ENCODE peak calls at places on chromosome 20, in ten cellular contexts. C is heart right ventricle, B is Peyer's patch, T is mammary epithelial cell, E is cardiac fibroblast, K is bronchial epithelial cell, P is transverse colon, I is IMR-90, U is fibroblast of the aortic adventitia, G is stomach. M is an unnamed sample.

GRCh38 chr20:57615472-57615855 is 4.8 kb downstream of the ZBP1 start:
- DNase-seq in C (no peak), B (no peak), T (no peak), E (no peak), K (no peak), P (no peak), I (no peak), U (no peak), G (no peak), M (no peak)

GRCh38 chr20:14830466-14830865 is 493.1 kb upstream of the FLRT3 start:
- DNase-seq in C (no peak), B (no peak), T (no peak), E (no peak), K (peak), P (no peak), I (no peak), U (no peak), G (no peak), M (no peak)

GRCh38 chr20:707711-708110 is 32.1 kb upstream of the SCRT2 start:
- DNase-seq in C (no peak), B (no peak), T (no peak), E (no peak), K (no peak), P (no peak), I (no peak), U (no peak), G (peak), M (no peak)

GRCh38 chr20:41734506-41734945 is 116.3 kb upstream of the CHD6 start:
- DNase-seq in C (peak), B (peak), T (peak), E (peak), K (peak), P (peak), I (peak), U (peak), G (peak), M (peak)

GRCh38 chr20:20621191-20621590 is 91.3 kb downstream of the RALGAPA2 start:
- DNase-seq in C (no peak), B (no peak), T (no peak), E (no peak), K (no peak), P (no peak), I (no peak), U (peak), G (no peak), M (no peak)

GRCh38 chr20:21048841-21049273 is 57.3 kb downstream of the LINC00237 start:
- DNase-seq in C (no peak), B (peak), T (no peak), E (peak), K (no peak), P (peak), I (no peak), U (no peak), G (peak), M (no peak)

GRCh38 chr20:1929460-1929859 is 34.3 kb downstream of the SIRPA start:
- DNase-seq in C (no peak), B (no peak), T (no peak), E (no peak), K (no peak), P (no peak), I (no peak), U (no peak), G (no peak), M (no peak)

GRCh38 chr20:37392441-37393195 is 46.7 kb downstream of the SRC start:
- DNase-seq in C (no peak), B (no peak), T (no peak), E (peak), K (no peak), P (no peak), I (no peak), U (no peak), G (no peak), M (no peak)

GRCh38 chr20:47883186-47883585 is 97.9 kb upstream of the SULF2 start:
- DNase-seq in C (no peak), B (no peak), T (no peak), E (no peak), K (no peak), P (no peak), I (no peak), U (no peak), G (no peak), M (no peak)

GRCh38 chr20:41425180-41425884 is 58.7 kb upstream of the EMILIN3 start:
- DNase-seq in C (no peak), B (no peak), T (no peak), E (no peak), K (no peak), P (no peak), I (peak), U (no peak), G (no peak), M (peak)

GRCh38 chr20:34773726-34774125 is 51.7 kb downstream of the NCOA6 start:
- DNase-seq in C (no peak), B (no peak), T (no peak), E (no peak), K (no peak), P (no peak), I (no peak), U (no peak), G (no peak), M (no peak)

GRCh38 chr20:7693761-7694160 is 246.5 kb downstream of the HAO1 start:
- DNase-seq in C (no peak), B (no peak), T (no peak), E (no peak), K (no peak), P (no peak), I (no peak), U (peak), G (no peak), M (peak)

GRCh38 chr20:12262747-12263146 is 345.1 kb downstream of the BTBD3 start:
- DNase-seq in C (no peak), B (no peak), T (no peak), E (no peak), K (no peak), P (no peak), I (no peak), U (no peak), G (no peak), M (no peak)

GRCh38 chr20:49380245-49380875 is 102.1 kb downstream of the KCNB1 start:
- DNase-seq in C (no peak), B (no peak), T (no peak), E (no peak), K (no peak), P (no peak), I (no peak), U (no peak), G (no peak), M (no peak)

GRCh38 chr20:35560105-35560511 is 18.2 kb downstream of the ERGIC3 start:
- DNase-seq in C (no peak), B (no peak), T (no peak), E (no peak), K (no peak), P (peak), I (no peak), U (no peak), G (peak), M (no peak)

GRCh38 chr20:61120595-61121515 is 131.2 kb upstream of the CDH4 start:
- DNase-seq in C (peak), B (no peak), T (peak), E (peak), K (peak), P (no peak), I (peak), U (peak), G (no peak), M (peak)

GRCh38 chr20:1817577-1818211 is 77.5 kb upstream of the SIRPA start:
- DNase-seq in C (no peak), B (no peak), T (no peak), E (no peak), K (no peak), P (peak), I (no peak), U (no peak), G (no peak), M (no peak)

GRCh38 chr20:62830251-62830650 is 13.4 kb downstream of the COL9A3 start:
- DNase-seq in C (no peak), B (no peak), T (no peak), E (no peak), K (no peak), P (no peak), I (no peak), U (no peak), G (no peak), M (no peak)

GRCh38 chr20:12728782-12729181 is 280.0 kb upstream of the SPTLC3 start:
- DNase-seq in C (no peak), B (no peak), T (no peak), E (no peak), K (no peak), P (no peak), I (no peak), U (no peak), G (no peak), M (no peak)

GRCh38 chr20:10832146-10832545 is 158.3 kb upstream of the JAG1 start:
- DNase-seq in C (no peak), B (no peak), T (peak), E (peak), K (peak), P (no peak), I (peak), U (no peak), G (no peak), M (no peak)

GRCh38 chr20:57995381-57995977 is 233.0 kb downstream of the ANKRD60 start:
- DNase-seq in C (peak), B (no peak), T (no peak), E (no peak), K (no peak), P (no peak), I (no peak), U (no peak), G (no peak), M (no peak)

GRCh38 chr20:47210470-47210869 is 146.0 kb downstream of the ZMYND8 start:
- DNase-seq in C (no peak), B (no peak), T (no peak), E (no peak), K (no peak), P (no peak), I (no peak), U (no peak), G (no peak), M (no peak)

GRCh38 chr20:21147593-21147992 is 21.7 kb downstream of the KIZ start:
- DNase-seq in C (no peak), B (no peak), T (peak), E (peak), K (peak), P (no peak), I (peak), U (no peak), G (no peak), M (no peak)

GRCh38 chr20:49313271-49313670 is 35.4 kb upstream of the ZNFX1 start:
- DNase-seq in C (no peak), B (no peak), T (no peak), E (no peak), K (no peak), P (no peak), I (no peak), U (no peak), G (no peak), M (no peak)

GRCh38 chr20:23649830-23650417 is 12.2 kb upstream of the CST3 start:
- DNase-seq in C (no peak), B (no peak), T (no peak), E (no peak), K (no peak), P (no peak), I (no peak), U (no peak), G (no peak), M (no peak)

GRCh38 chr20:991850-992249 is 10.3 kb downstream of the RSPO4 start:
- DNase-seq in C (no peak), B (no peak), T (no peak), E (no peak), K (no peak), P (no peak), I (no peak), U (no peak), G (no peak), M (no peak)

GRCh38 chr20:62345681-62346370 is 21.3 kb downstream of the LAMA5 start:
- DNase-seq in C (no peak), B (no peak), T (no peak), E (no peak), K (no peak), P (no peak), I (no peak), U (no peak), G (no peak), M (no peak)

GRCh38 chr20:20772492-20773047 is 60.1 kb upstream of the RALGAPA2 start:
- DNase-seq in C (no peak), B (no peak), T (no peak), E (no peak), K (peak), P (no peak), I (no peak), U (no peak), G (no peak), M (no peak)

GRCh38 chr20:61719691-61720347 is 345.9 kb downstream of the TAF4 start:
- DNase-seq in C (no peak), B (no peak), T (no peak), E (no peak), K (no peak), P (no peak), I (no peak), U (no peak), G (no peak), M (no peak)

GRCh38 chr20:3043381-3043780 is at the start of gene GNRH2:
- DNase-seq in C (no peak), B (no peak), T (no peak), E (no peak), K (no peak), P (no peak), I (no peak), U (no peak), G (no peak), M (no peak)

GRCh38 chr20:2470051-2470431 is 548 bp downstream of the SNRPB start:
- DNase-seq in C (peak), B (peak), T (peak), E (peak), K (peak), P (peak), I (peak), U (peak), G (no peak), M (peak)

GRCh38 chr20:1341561-1342265 is 12.8 kb upstream of the SDCBP2 start:
- DNase-seq in C (no peak), B (no peak), T (no peak), E (peak), K (no peak), P (no peak), I (peak), U (peak), G (no peak), M (peak)

GRCh38 chr20:36720510-36720909 is 25.4 kb downstream of the NDRG3 start:
- DNase-seq in C (no peak), B (no peak), T (no peak), E (peak), K (no peak), P (no peak), I (peak), U (peak), G (no peak), M (no peak)

GRCh38 chr20:61739832-61740118 is 325.9 kb downstream of the TAF4 start:
- DNase-seq in C (no peak), B (no peak), T (no peak), E (no peak), K (no peak), P (no peak), I (no peak), U (no peak), G (no peak), M (no peak)

GRCh38 chr20:50163570-50164317 is 10.2 kb upstream of the PEDS1 start:
- DNase-seq in C (no peak), B (no peak), T (peak), E (no peak), K (peak), P (no peak), I (peak), U (peak), G (no peak), M (peak)

GRCh38 chr20:61896058-61896961 is 169.4 kb downstream of the TAF4 start:
- DNase-seq in C (no peak), B (no peak), T (peak), E (peak), K (peak), P (peak), I (peak), U (peak), G (peak), M (peak)

GRCh38 chr20:17875106-17875980 is 93.3 kb downstream of the SNX5 start:
- DNase-seq in C (peak), B (no peak), T (no peak), E (peak), K (peak), P (peak), I (peak), U (peak), G (peak), M (peak)

DNA sequence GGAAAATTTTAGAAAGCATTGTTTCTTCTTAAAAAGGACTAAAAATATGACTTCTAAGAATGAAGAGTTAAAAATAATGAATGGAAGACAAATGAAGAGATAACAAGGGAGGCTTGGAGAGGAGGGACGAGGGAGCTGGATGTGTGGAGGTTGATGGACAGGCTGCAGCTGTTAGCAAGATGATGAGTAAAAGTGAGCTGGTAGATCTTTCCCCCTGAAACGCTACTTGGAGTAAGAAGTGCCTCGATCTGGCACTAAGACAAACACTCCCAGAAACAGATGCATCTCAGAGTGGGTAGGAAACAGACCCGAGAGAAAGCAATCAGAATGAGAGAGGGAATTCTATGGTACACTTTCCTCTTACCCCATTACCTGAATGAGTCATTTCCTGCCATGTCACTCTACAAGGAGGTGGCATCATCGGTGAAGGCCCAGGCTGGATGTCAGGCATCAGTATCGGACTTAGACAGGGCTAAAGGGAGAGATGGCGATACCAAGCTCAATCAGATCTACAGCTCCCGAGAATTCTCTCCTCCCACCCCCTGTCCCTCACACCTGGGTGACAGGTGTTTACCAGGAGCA is 154.1 kb upstream of the BMP2 start:
- DNase-seq in C (no peak), B (no peak), T (peak), E (no peak), K (peak), P (no peak), I (no peak), U (no peak), G (no peak), M (no peak)
- H3K4me3 ChIP-seq in C (no peak), B (no peak), T (no peak), E (no peak), K (no peak), P (no peak), I (no peak), U (no peak), G (no peak), M (no peak)

DNA sequence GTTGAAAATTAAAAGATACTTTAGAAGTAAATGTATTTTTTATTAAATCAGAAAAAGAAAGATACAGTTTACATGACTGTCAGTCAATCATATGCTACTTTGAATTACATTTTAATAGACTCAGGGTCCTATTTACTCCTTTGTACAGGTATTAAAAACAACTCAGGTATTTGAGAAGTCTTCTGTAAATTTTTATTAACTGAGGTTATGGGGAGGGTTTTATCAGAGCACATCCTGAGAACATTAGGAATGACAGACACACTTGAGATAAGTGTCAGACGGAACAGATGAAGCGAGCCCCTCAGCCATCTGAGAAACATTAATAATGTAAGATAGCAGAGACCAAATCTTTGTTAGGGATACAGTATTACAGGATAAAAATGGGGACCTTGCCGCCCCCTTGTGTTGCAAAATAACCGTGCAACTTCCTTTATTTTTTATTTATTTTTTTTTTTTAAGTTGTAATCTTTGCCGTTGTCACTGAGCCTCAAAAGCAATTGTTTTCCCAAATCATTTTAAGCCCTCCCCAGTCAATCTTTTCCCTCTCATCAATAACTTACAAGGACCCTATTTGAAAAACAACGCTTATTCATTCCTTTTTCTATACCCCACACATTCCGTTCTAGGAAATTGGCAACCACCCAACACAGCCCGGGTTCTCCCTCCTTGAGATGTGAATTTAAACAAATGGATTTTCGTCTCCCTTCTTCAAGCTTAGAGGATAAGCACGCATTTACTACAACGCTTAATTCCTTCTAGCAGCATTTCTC is 126.7 kb downstream of the BCAS1 start:
- DNase-seq in C (peak), B (no peak), T (no peak), E (peak), K (peak), P (no peak), I (peak), U (peak), G (no peak), M (peak)
- H3K4me3 ChIP-seq in C (peak), B (no peak), T (no peak), E (peak), K (no peak), P (no peak), I (peak), U (peak), G (no peak), M (peak)

GRCh38 chr20:32400476-32400875 is 42.3 kb downstream of the ASXL1 start:
- DNase-seq in C (no peak), B (no peak), T (no peak), E (no peak), K (no peak), P (no peak), I (no peak), U (no peak), G (no peak), M (no peak)
- H3K4me3 ChIP-seq in C (no peak), B (no peak), T (no peak), E (no peak), K (no peak), P (no peak), I (no peak), U (no peak), G (no peak), M (no peak)

DNA sequence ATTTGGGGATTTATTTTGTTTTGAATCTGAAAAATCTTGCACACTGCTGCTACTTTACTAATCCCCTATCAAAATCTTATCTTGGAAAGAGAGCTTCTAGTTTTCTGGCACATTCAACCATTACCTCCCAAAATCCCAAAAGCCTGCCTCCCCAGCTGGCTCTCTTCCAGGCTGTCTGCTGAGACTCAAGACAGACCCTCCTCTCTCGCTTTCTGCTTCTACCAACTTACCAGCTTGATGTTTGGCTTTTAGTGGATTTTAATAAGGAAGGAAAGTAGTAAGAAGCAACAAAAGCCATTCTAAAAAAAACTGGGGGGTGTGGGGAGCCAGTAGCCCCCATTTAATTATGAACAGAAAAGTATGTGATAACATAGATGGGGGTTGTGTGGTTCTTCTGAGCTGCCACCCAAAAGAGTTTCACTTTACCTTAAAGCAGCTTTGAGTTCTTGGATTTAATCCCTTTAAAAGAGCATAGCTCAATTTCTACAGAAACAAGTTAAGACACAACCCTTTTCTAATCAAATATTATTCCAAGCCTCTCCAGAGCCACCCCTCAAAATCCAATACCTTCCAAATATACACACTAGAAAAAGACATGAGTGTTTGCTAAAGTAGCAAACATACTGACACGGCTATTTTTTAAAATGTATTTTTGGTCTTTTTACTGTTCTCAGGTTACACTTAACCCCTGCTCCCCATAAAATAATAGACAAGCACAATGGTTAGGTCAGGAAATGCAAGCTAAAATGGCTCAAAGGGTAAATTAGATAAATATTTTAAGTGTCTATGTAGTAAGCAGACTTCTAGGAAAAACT is 71.7 kb downstream of the ATP9A start:
- DNase-seq in C (no peak), B (no peak), T (no peak), E (peak), K (peak), P (no peak), I (no peak), U (peak), G (no peak), M (peak)
- H3K4me3 ChIP-seq in C (no peak), B (no peak), T (no peak), E (no peak), K (no peak), P (no peak), I (no peak), U (peak), G (no peak), M (no peak)